ENCODE peak calls at places on chromosomes 6 and 20, in six cellular contexts. X is IMR-90, V is H9, N is trophoblast cell, A is neuronal stem cell, Y is mesenchymal stem cell. R is an unnamed sample.

GRCh38 chr20:47886454-47887041 is 101.3 kb upstream of the SULF2 start:
- DNase-seq in Y (no peak), A (no peak), V (no peak), N (no peak), X (no peak), R (no peak)

GRCh38 chr6:131136021-131136847 is 967 bp downstream of the AKAP7 start:
- DNase-seq in A (no peak), V (no peak), X (peak; percentile 40), N (peak; percentile 84), Y (peak; percentile 9), R (no peak)

GRCh38 chr6:38784506-38785235 is 69.6 kb downstream of the DNAH8 start:
- DNase-seq in Y (no peak), A (no peak), X (no peak), V (no peak), N (peak; percentile 12), R (no peak)

GRCh38 chr20:9501473-9501872 is 12.9 kb upstream of the LAMP5 start:
- DNase-seq in X (no peak), N (no peak), V (no peak), A (no peak), Y (no peak), R (no peak)

GRCh38 chr6:56040875-56041274 is 165.5 kb upstream of the BMP5 start:
- DNase-seq in X (peak; percentile 28), A (no peak), V (no peak), N (peak; percentile 91), Y (no peak), R (no peak)

GRCh38 chr20:59472059-59472458 is 132.3 kb upstream of the PHACTR3 start:
- DNase-seq in X (no peak), A (no peak), N (no peak), V (no peak), Y (no peak), R (no peak)

GRCh38 chr6:24667378-24667803 is 514 bp downstream of the ACOT13 start:
- DNase-seq in Y (no peak), V (no peak), A (no peak), N (no peak), X (peak; percentile 23), R (peak; percentile 22)

GRCh38 chr6:65299236-65299635 is 407.8 kb downstream of the EYS start:
- DNase-seq in X (no peak), Y (no peak), A (no peak), V (no peak), N (no peak), R (no peak)

GRCh38 chr6:52513464-52513863 is 63.4 kb downstream of the TRAM2 start:
- DNase-seq in Y (no peak), N (no peak), V (no peak), A (no peak), X (no peak), R (peak; percentile 73)

GRCh38 chr6:40831381-40831780 is 207.6 kb downstream of the UNC5CL start:
- DNase-seq in Y (no peak), X (no peak), V (no peak), A (no peak), N (no peak), R (no peak)

GRCh38 chr6:143176090-143177021 is 115.7 kb downstream of the AIG1 start:
- DNase-seq in N (peak; percentile 97), X (peak; percentile 88), A (no peak), Y (peak; percentile 91), V (peak; percentile 39), R (peak; percentile 67)

GRCh38 chr6:7542878-7543394 is 1.5 kb downstream of the DSP start:
- DNase-seq in X (peak; percentile 41), N (peak; percentile 96), A (no peak), V (peak; percentile 83), Y (peak; percentile 72), R (peak; percentile 90)

GRCh38 chr6:41546475-41546865 is 289 bp downstream of the FOXP4 start:
- DNase-seq in A (no peak), V (no peak), N (no peak), Y (no peak), X (no peak), R (no peak)

GRCh38 chr20:45372646-45373352 is 5.3 kb downstream of the TP53TG5 start:
- DNase-seq in A (no peak), Y (no peak), N (no peak), X (no peak), V (peak; percentile 68), R (peak; percentile 40)

GRCh38 chr6:31965700-31966099 is 6.2 kb downstream of the DXO start:
- DNase-seq in Y (no peak), N (no peak), A (no peak), X (no peak), V (no peak), R (no peak)

GRCh38 chr20:45987108-45987780 is 15.2 kb upstream of the ZNF335 start:
- DNase-seq in V (peak; percentile 92), X (peak; percentile 45), Y (peak; percentile 53), N (peak; percentile 81), A (peak; percentile 59), R (peak; percentile 87)

GRCh38 chr6:99816795-99817194 is 177.2 kb downstream of the MCHR2 start:
- DNase-seq in Y (no peak), A (no peak), N (no peak), X (no peak), V (no peak), R (no peak)

DNA sequence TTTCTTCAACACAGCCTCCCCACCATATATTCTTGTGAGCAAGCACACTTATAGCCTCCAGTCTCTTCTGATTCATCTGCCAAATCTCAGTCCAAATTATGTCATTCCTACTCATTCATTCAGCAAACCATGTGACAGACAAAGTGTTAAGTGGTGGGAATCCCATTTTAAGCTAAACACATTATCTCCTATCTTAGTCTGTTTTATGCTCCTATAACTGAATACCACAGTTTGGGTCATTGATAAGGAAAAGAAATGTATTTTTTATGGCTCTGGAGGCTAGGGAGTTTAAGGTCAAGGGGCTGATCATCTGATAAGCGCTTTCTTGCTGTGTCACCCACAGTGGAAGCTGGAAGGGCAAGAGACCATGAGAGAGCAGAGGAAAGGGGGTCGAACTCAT is 23.9 kb upstream of the SMIM13 start:
- DNase-seq in V (no peak), X (peak; percentile 14), Y (peak; percentile 25), A (no peak), N (no peak), R (no peak)
- H2BK5ac ChIP-seq in V (no peak overlapping the region), X (no peak overlapping the region), Y (no peak overlapping the region), A (no peak overlapping the region), N (no peak overlapping the region), R (no peak overlapping the region)

GRCh38 chr20:20821496-20822260 is 109.2 kb upstream of the RALGAPA2 start:
- DNase-seq in X (no peak), Y (no peak), A (no peak), V (peak; percentile 78), N (peak; percentile 78), R (peak; percentile 94)

GRCh38 chr20:20824924-20825584 is 112.6 kb upstream of the RALGAPA2 start:
- DNase-seq in Y (no peak), X (peak; percentile 2), A (peak; percentile 61), N (peak; percentile 80), V (peak; percentile 71), R (peak; percentile 76)

GRCh38 chr20:20820104-20820503 is 107.7 kb upstream of the RALGAPA2 start:
- DNase-seq in A (no peak), N (peak; percentile 66), X (no peak), Y (no peak), V (peak; percentile 73), R (peak; percentile 81)

GRCh38 chr20:20820780-20821495 is 108.5 kb upstream of the RALGAPA2 start:
- DNase-seq in V (no peak), Y (no peak), N (no peak), A (no peak), X (no peak), R (peak; percentile 67)

GRCh38 chr20:20823469-20823868 is 111.0 kb upstream of the RALGAPA2 start:
- DNase-seq in N (no peak), X (no peak), V (no peak), Y (no peak), A (no peak), R (no peak)
- H2AK5ac ChIP-seq in N (no peak overlapping the region), X (no peak overlapping the region), V (no peak overlapping the region), Y (no peak overlapping the region), A (no peak overlapping the region), R (peak overlapping the region; percentile 77)

DNA sequence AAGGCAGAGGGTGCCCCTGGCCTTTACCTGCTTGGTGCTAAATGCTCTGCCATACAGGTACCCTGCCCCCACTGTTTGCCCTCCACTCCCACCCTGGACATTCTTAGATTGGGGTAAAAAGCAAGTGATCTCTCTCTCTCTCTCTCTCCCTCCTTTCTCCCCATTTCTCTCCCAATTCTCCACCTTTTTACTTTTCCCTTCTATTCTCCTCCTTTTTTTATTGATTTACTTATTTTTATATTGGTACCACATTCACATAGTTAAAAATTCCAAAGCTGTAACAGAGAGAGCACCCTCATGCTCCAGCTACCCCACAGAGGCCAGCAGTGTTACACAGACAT is 37.7 kb upstream of the ID1 start:
- DNase-seq in A (no peak), Y (no peak), N (no peak), X (no peak), V (no peak), R (no peak)
- H2BK5ac ChIP-seq in A (peak overlapping the region; percentile 49), Y (no peak overlapping the region), N (peak overlapping the region; percentile 35), X (no peak overlapping the region), V (no peak overlapping the region), R (no peak overlapping the region)

DNA sequence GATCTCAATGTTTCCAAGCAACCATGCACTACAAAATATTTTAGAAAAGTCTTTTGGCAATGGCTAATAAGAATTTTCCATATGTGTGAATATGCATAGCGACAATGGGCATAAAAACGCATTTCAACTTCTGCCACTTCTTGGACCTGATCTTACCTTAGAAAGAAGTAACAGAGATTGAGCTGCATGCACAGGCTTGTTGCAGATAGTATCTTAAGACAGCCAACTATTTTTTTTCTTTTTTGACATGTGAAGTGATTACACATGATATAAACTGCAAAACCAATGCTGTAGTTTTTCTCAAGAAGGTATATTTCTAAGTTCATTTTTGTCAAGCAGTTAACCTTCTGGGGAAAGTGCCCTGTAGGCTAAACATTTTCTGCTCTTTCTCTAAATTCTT is 210.4 kb upstream of the PHACTR1 start:
- DNase-seq in Y (no peak), A (no peak), X (no peak), V (no peak), N (no peak), R (no peak)
- H2AK5ac ChIP-seq in Y (no peak overlapping the region), A (no peak overlapping the region), X (no peak overlapping the region), V (no peak overlapping the region), N (no peak overlapping the region), R (no peak overlapping the region)

GRCh38 chr6:4732691-4733315 is 43.4 kb upstream of the CDYL start:
- DNase-seq in A (no peak), V (peak; percentile 66), Y (peak; percentile 95), N (peak; percentile 98), X (peak; percentile 95), R (peak; percentile 96)
- H2BK5ac ChIP-seq in A (no peak overlapping the region), V (no peak overlapping the region), Y (no peak overlapping the region), N (peak overlapping the region; percentile 77), X (peak overlapping the region; percentile 71), R (no peak overlapping the region)

DNA sequence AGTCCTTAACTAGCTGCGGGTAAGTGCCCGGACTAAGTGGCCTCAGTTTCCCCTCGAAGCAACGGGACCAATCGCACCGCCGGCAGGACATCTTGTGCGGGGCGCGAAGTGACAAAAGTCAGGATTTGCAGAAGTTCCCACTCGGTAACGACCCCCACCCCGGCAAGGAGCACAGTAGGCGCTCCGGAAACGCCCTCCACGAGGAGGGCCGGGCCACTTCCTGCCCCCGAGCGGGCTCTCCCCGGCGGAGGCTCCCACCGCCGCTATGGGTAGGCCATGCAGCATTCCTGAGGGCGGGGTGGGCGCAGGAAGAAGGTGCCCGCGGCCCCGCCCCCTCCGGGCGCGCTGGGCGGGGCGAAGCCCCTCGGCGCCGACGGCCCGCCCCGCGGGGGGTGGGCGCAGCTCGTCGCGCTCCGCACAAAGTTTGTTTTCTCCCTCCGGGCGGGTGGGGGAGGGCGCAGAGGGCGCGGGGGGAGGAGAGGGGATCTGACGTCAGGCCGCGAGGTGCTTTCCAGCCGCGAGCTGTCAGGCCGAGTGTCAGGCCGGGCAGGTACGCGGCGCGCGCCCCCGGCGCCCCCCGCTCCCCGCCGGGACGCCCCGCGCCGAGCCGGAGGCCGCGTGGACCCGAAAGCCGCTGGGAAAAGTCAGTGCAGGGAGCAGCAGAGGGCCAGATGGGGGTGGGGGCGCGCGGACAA is at the start of gene TGIF2:
- DNase-seq in V (peak; percentile 96), X (peak; percentile 81), Y (peak; percentile 84), A (peak; percentile 91), N (peak; percentile 73), R (peak; percentile 97)
- H2AK5ac ChIP-seq in V (no peak within 1 kb of the TSS), X (peak within 1 kb of the TSS; percentile 96), Y (peak within 1 kb of the TSS; percentile 49), A (peak within 1 kb of the TSS; percentile 95), N (peak within 1 kb of the TSS; percentile 82), R (peak within 1 kb of the TSS; percentile 78)